ENCODE peak calls at places on chromosomes 7 and 10, in seven cellular contexts. One of them, this sample, is unnamed.

GRCh38 chr10:43946445-43946844 is 297.8 kb upstream of the ZNF32 start:
- DNase-seq in KG1: no peak
- DNase-seq in body of pancreas: no peak
- DNase-seq in colonic mucosa: peak
- DNase-seq in KBM-7: no peak
- DNase-seq in activated CD4-positive, alpha-beta T cell treated with anti-CD3 and anti-CD28 coated beads, Interleukin-2, amount 50 U/mL, for 1 hour: no peak
- DNase-seq in GM23248: no peak
- DNase-seq in this sample: no peak

GRCh38 chr7:158595068-158595467 is 7.4 kb upstream of the PTPRN2 start:
- DNase-seq in KG1: no peak
- DNase-seq in body of pancreas: no peak
- DNase-seq in colonic mucosa: no peak
- DNase-seq in KBM-7: no peak
- DNase-seq in activated CD4-positive, alpha-beta T cell treated with anti-CD3 and anti-CD28 coated beads, Interleukin-2, amount 50 U/mL, for 1 hour: no peak
- DNase-seq in GM23248: peak
- DNase-seq in this sample: peak

GRCh38 chr10:130623680-130624271 is 487.6 kb downstream of the GLRX3 start:
- DNase-seq in KG1: no peak
- DNase-seq in body of pancreas: no peak
- DNase-seq in colonic mucosa: no peak
- DNase-seq in KBM-7: no peak
- DNase-seq in activated CD4-positive, alpha-beta T cell treated with anti-CD3 and anti-CD28 coated beads, Interleukin-2, amount 50 U/mL, for 1 hour: no peak
- DNase-seq in GM23248: no peak
- DNase-seq in this sample: no peak

GRCh38 chr10:114499630-114500190 is 95.4 kb upstream of the AFAP1L2 start:
- DNase-seq in KG1: no peak
- DNase-seq in body of pancreas: peak
- DNase-seq in colonic mucosa: peak
- DNase-seq in KBM-7: no peak
- DNase-seq in activated CD4-positive, alpha-beta T cell treated with anti-CD3 and anti-CD28 coated beads, Interleukin-2, amount 50 U/mL, for 1 hour: peak
- DNase-seq in GM23248: no peak
- DNase-seq in this sample: no peak

GRCh38 chr10:43355749-43356371 is 15.6 kb upstream of the FXYD4 start:
- DNase-seq in KG1: no peak
- DNase-seq in body of pancreas: peak
- DNase-seq in colonic mucosa: peak
- DNase-seq in KBM-7: no peak
- DNase-seq in activated CD4-positive, alpha-beta T cell treated with anti-CD3 and anti-CD28 coated beads, Interleukin-2, amount 50 U/mL, for 1 hour: no peak
- DNase-seq in GM23248: peak
- DNase-seq in this sample: no peak

GRCh38 chr7:19442016-19442785 is 266.6 kb downstream of the POLR1F start:
- DNase-seq in KG1: no peak
- DNase-seq in body of pancreas: no peak
- DNase-seq in colonic mucosa: no peak
- DNase-seq in KBM-7: peak
- DNase-seq in activated CD4-positive, alpha-beta T cell treated with anti-CD3 and anti-CD28 coated beads, Interleukin-2, amount 50 U/mL, for 1 hour: no peak
- DNase-seq in GM23248: peak
- DNase-seq in this sample: peak

GRCh38 chr7:108592633-108593277 is 23.1 kb downstream of the DNAJB9 start:
- DNase-seq in KG1: no peak
- DNase-seq in body of pancreas: no peak
- DNase-seq in colonic mucosa: no peak
- DNase-seq in KBM-7: no peak
- DNase-seq in activated CD4-positive, alpha-beta T cell treated with anti-CD3 and anti-CD28 coated beads, Interleukin-2, amount 50 U/mL, for 1 hour: no peak
- DNase-seq in GM23248: peak
- DNase-seq in this sample: no peak

GRCh38 chr7:20064974-20065862 is 152.0 kb downstream of the MACC1 start:
- DNase-seq in KG1: no peak
- DNase-seq in body of pancreas: no peak
- DNase-seq in colonic mucosa: no peak
- DNase-seq in KBM-7: peak
- DNase-seq in activated CD4-positive, alpha-beta T cell treated with anti-CD3 and anti-CD28 coated beads, Interleukin-2, amount 50 U/mL, for 1 hour: no peak
- DNase-seq in GM23248: peak
- DNase-seq in this sample: peak

GRCh38 chr7:36600869-36601530 is 123.3 kb downstream of the AOAH start:
- DNase-seq in KG1: no peak
- DNase-seq in body of pancreas: peak
- DNase-seq in colonic mucosa: no peak
- DNase-seq in KBM-7: no peak
- DNase-seq in activated CD4-positive, alpha-beta T cell treated with anti-CD3 and anti-CD28 coated beads, Interleukin-2, amount 50 U/mL, for 1 hour: no peak
- DNase-seq in GM23248: peak
- DNase-seq in this sample: peak

GRCh38 chr7:100088621-100089457 is at the start of gene COPS6:
- DNase-seq in KG1: peak
- DNase-seq in body of pancreas: peak
- DNase-seq in colonic mucosa: peak
- DNase-seq in KBM-7: peak
- DNase-seq in activated CD4-positive, alpha-beta T cell treated with anti-CD3 and anti-CD28 coated beads, Interleukin-2, amount 50 U/mL, for 1 hour: peak
- DNase-seq in GM23248: peak
- DNase-seq in this sample: no peak

GRCh38 chr7:37176079-37176478 is 272.6 kb downstream of the ELMO1 start:
- DNase-seq in KG1: no peak
- DNase-seq in body of pancreas: no peak
- DNase-seq in colonic mucosa: no peak
- DNase-seq in KBM-7: no peak
- DNase-seq in activated CD4-positive, alpha-beta T cell treated with anti-CD3 and anti-CD28 coated beads, Interleukin-2, amount 50 U/mL, for 1 hour: no peak
- DNase-seq in GM23248: no peak
- DNase-seq in this sample: no peak

GRCh38 chr10:20486791-20487190 is 410.3 kb downstream of the NEBL start:
- DNase-seq in KG1: no peak
- DNase-seq in body of pancreas: no peak
- DNase-seq in colonic mucosa: no peak
- DNase-seq in KBM-7: no peak
- DNase-seq in activated CD4-positive, alpha-beta T cell treated with anti-CD3 and anti-CD28 coated beads, Interleukin-2, amount 50 U/mL, for 1 hour: no peak
- DNase-seq in GM23248: no peak
- DNase-seq in this sample: no peak

GRCh38 chr7:76123316-76123715 is 75.4 kb downstream of the MDH2 start:
- DNase-seq in KG1: no peak
- DNase-seq in body of pancreas: no peak
- DNase-seq in colonic mucosa: no peak
- DNase-seq in KBM-7: no peak
- DNase-seq in activated CD4-positive, alpha-beta T cell treated with anti-CD3 and anti-CD28 coated beads, Interleukin-2, amount 50 U/mL, for 1 hour: no peak
- DNase-seq in GM23248: no peak
- DNase-seq in this sample: no peak

GRCh38 chr10:100875484-100876166 is 37.1 kb upstream of the SLF2 start:
- DNase-seq in KG1: no peak
- DNase-seq in body of pancreas: no peak
- DNase-seq in colonic mucosa: no peak
- DNase-seq in KBM-7: no peak
- DNase-seq in activated CD4-positive, alpha-beta T cell treated with anti-CD3 and anti-CD28 coated beads, Interleukin-2, amount 50 U/mL, for 1 hour: no peak
- DNase-seq in GM23248: no peak
- DNase-seq in this sample: no peak

GRCh38 chr7:80918909-80919721 is at the start of gene SEMA3C:
- DNase-seq in KG1: peak
- DNase-seq in body of pancreas: peak
- DNase-seq in colonic mucosa: peak
- DNase-seq in KBM-7: peak
- DNase-seq in activated CD4-positive, alpha-beta T cell treated with anti-CD3 and anti-CD28 coated beads, Interleukin-2, amount 50 U/mL, for 1 hour: no peak
- DNase-seq in GM23248: peak
- DNase-seq in this sample: peak

GRCh38 chr10:79241990-79242619 is 105.2 kb upstream of the PPIF start:
- DNase-seq in KG1: peak
- DNase-seq in body of pancreas: peak
- DNase-seq in colonic mucosa: peak
- DNase-seq in KBM-7: peak
- DNase-seq in activated CD4-positive, alpha-beta T cell treated with anti-CD3 and anti-CD28 coated beads, Interleukin-2, amount 50 U/mL, for 1 hour: peak
- DNase-seq in GM23248: peak
- DNase-seq in this sample: no peak

GRCh38 chr7:158568974-158569857 is 18.4 kb downstream of the PTPRN2 start:
- DNase-seq in KG1: no peak
- DNase-seq in body of pancreas: no peak
- DNase-seq in colonic mucosa: no peak
- DNase-seq in KBM-7: no peak
- DNase-seq in activated CD4-positive, alpha-beta T cell treated with anti-CD3 and anti-CD28 coated beads, Interleukin-2, amount 50 U/mL, for 1 hour: no peak
- DNase-seq in GM23248: no peak
- DNase-seq in this sample: no peak